ENCODE peak calls at places on chromosomes 12 and 14, in five cellular contexts. One of them, this sample, is unnamed.

GRCh38 chr12:28164644-28165313 is 25.5 kb upstream of the CCDC91 start:
- DNase-seq in DND-41: no peak
- DNase-seq in mucosa of descending colon: no peak
- DNase-seq in AG09309: no peak
- DNase-seq in body of pancreas: peak; percentile 59
- DNase-seq in this sample: no peak

GRCh38 chr12:2256453-2256852 is 203.7 kb downstream of the CACNA1C start:
- DNase-seq in body of pancreas: no peak
- DNase-seq in AG09309: peak; percentile 75
- DNase-seq in DND-41: no peak
- DNase-seq in mucosa of descending colon: no peak
- DNase-seq in this sample: no peak

GRCh38 chr12:91367234-91367849 is 184.7 kb upstream of the DCN start:
- DNase-seq in body of pancreas: no peak
- DNase-seq in DND-41: no peak
- DNase-seq in mucosa of descending colon: no peak
- DNase-seq in AG09309: no peak
- DNase-seq in this sample: no peak

GRCh38 chr12:131091413-131091975 is 137.8 kb downstream of the ADGRD1 start:
- DNase-seq in DND-41: no peak
- DNase-seq in mucosa of descending colon: no peak
- DNase-seq in AG09309: no peak
- DNase-seq in body of pancreas: no peak
- DNase-seq in this sample: no peak

GRCh38 chr12:42704340-42704739 is 114.8 kb upstream of the PRICKLE1 start:
- DNase-seq in body of pancreas: no peak
- DNase-seq in mucosa of descending colon: no peak
- DNase-seq in AG09309: peak; percentile 56
- DNase-seq in DND-41: no peak
- DNase-seq in this sample: no peak

GRCh38 chr12:109239179-109239578 is 69.9 kb downstream of the FOXN4 start:
- DNase-seq in mucosa of descending colon: no peak
- DNase-seq in body of pancreas: no peak
- DNase-seq in AG09309: no peak
- DNase-seq in DND-41: no peak
- DNase-seq in this sample: no peak

GRCh38 chr14:100398044-100398443 is 74.9 kb downstream of the SLC25A47 start:
- DNase-seq in AG09309: no peak
- DNase-seq in mucosa of descending colon: no peak
- DNase-seq in body of pancreas: no peak
- DNase-seq in DND-41: no peak
- DNase-seq in this sample: no peak

GRCh38 chr12:124045671-124046070 is 72.7 kb downstream of the ZNF664 start:
- DNase-seq in body of pancreas: no peak
- DNase-seq in AG09309: no peak
- DNase-seq in mucosa of descending colon: no peak
- DNase-seq in DND-41: no peak
- DNase-seq in this sample: no peak

GRCh38 chr12:28089363-28089762 is 100.9 kb upstream of the CCDC91 start:
- DNase-seq in mucosa of descending colon: no peak
- DNase-seq in AG09309: no peak
- DNase-seq in DND-41: no peak
- DNase-seq in body of pancreas: no peak
- DNase-seq in this sample: peak; percentile 12

GRCh38 chr12:53532524-53533445 is 25.5 kb upstream of the NPFF start:
- DNase-seq in AG09309: no peak
- DNase-seq in body of pancreas: no peak
- DNase-seq in DND-41: no peak
- DNase-seq in mucosa of descending colon: no peak
- DNase-seq in this sample: no peak

GRCh38 chr12:94689002-94689645 is 38.8 kb upstream of the TMCC3 start:
- DNase-seq in AG09309: no peak
- DNase-seq in DND-41: no peak
- DNase-seq in mucosa of descending colon: no peak
- DNase-seq in body of pancreas: no peak
- DNase-seq in this sample: no peak

GRCh38 chr12:31118347-31118830 is 44.7 kb downstream of the DDX11 start:
- DNase-seq in mucosa of descending colon: no peak
- DNase-seq in body of pancreas: no peak
- DNase-seq in AG09309: no peak
- DNase-seq in DND-41: no peak
- DNase-seq in this sample: no peak

GRCh38 chr12:10618338-10618987 is 5.1 kb upstream of the MAGOHB start:
- DNase-seq in AG09309: peak; percentile 58
- DNase-seq in body of pancreas: no peak
- DNase-seq in DND-41: no peak
- DNase-seq in mucosa of descending colon: no peak
- DNase-seq in this sample: no peak

GRCh38 chr14:86574026-86574777 is 1044.3 kb downstream of the FLRT2 start:
- DNase-seq in mucosa of descending colon: no peak
- DNase-seq in body of pancreas: no peak
- DNase-seq in AG09309: peak; percentile 20
- DNase-seq in DND-41: no peak
- DNase-seq in this sample: no peak

GRCh38 chr12:21647179-21647578 is 10.5 kb downstream of the LDHB start:
- DNase-seq in DND-41: no peak
- DNase-seq in mucosa of descending colon: no peak
- DNase-seq in AG09309: no peak
- DNase-seq in body of pancreas: no peak
- DNase-seq in this sample: no peak

GRCh38 chr14:21072102-21072501 is 2.0 kb downstream of the ARHGEF40 start:
- DNase-seq in mucosa of descending colon: no peak
- DNase-seq in DND-41: no peak
- DNase-seq in AG09309: no peak
- DNase-seq in body of pancreas: no peak
- DNase-seq in this sample: no peak

GRCh38 chr14:55188686-55189295 is 2.6 kb downstream of the DLGAP5 start:
- DNase-seq in AG09309: peak; percentile 13
- DNase-seq in mucosa of descending colon: no peak
- DNase-seq in DND-41: no peak
- DNase-seq in body of pancreas: no peak
- DNase-seq in this sample: no peak

GRCh38 chr14:102924632-102925588 is 2.4 kb downstream of the AMN start:
- DNase-seq in DND-41: no peak
- DNase-seq in AG09309: no peak
- DNase-seq in mucosa of descending colon: peak; percentile 48
- DNase-seq in body of pancreas: no peak
- DNase-seq in this sample: no peak

GRCh38 chr14:55097894-55098560 is 31.0 kb upstream of the LGALS3 start:
- DNase-seq in AG09309: no peak
- DNase-seq in body of pancreas: no peak
- DNase-seq in DND-41: no peak
- DNase-seq in mucosa of descending colon: no peak
- DNase-seq in this sample: no peak

GRCh38 chr14:56875104-56875675 is 64.9 kb upstream of the OTX2 start:
- DNase-seq in body of pancreas: no peak
- DNase-seq in DND-41: no peak
- DNase-seq in mucosa of descending colon: no peak
- DNase-seq in AG09309: no peak
- DNase-seq in this sample: no peak

GRCh38 chr14:103087343-103087835 is 3.4 kb downstream of the LBHD2 start:
- DNase-seq in AG09309: no peak
- DNase-seq in DND-41: no peak
- DNase-seq in mucosa of descending colon: peak; percentile 38
- DNase-seq in body of pancreas: no peak
- DNase-seq in this sample: no peak

GRCh38 chr12:12717586-12718381 is 616 bp downstream of the CDKN1B start:
- DNase-seq in mucosa of descending colon: peak; percentile 66
- DNase-seq in AG09309: no peak
- DNase-seq in body of pancreas: no peak
- DNase-seq in DND-41: peak; percentile 45
- DNase-seq in this sample: no peak

GRCh38 chr12:118120579-118121363 is 15.2 kb upstream of the PEBP1 start:
- DNase-seq in mucosa of descending colon: peak; percentile 71
- DNase-seq in body of pancreas: peak; percentile 82
- DNase-seq in DND-41: peak; percentile 69
- DNase-seq in AG09309: no peak
- DNase-seq in this sample: peak; percentile 43

GRCh38 chr12:129532707-129533499 is 370.9 kb downstream of the TMEM132D start:
- DNase-seq in DND-41: no peak
- DNase-seq in mucosa of descending colon: no peak
- DNase-seq in AG09309: no peak
- DNase-seq in body of pancreas: no peak
- DNase-seq in this sample: no peak

GRCh38 chr12:33267641-33268040 is 172.0 kb downstream of the SYT10 start:
- DNase-seq in DND-41: no peak
- DNase-seq in AG09309: no peak
- DNase-seq in body of pancreas: no peak
- DNase-seq in mucosa of descending colon: no peak
- DNase-seq in this sample: no peak

GRCh38 chr14:64639340-64639821 is 64.8 kb upstream of the PLEKHG3 start:
- DNase-seq in DND-41: no peak
- DNase-seq in body of pancreas: no peak
- DNase-seq in AG09309: no peak
- DNase-seq in mucosa of descending colon: no peak
- DNase-seq in this sample: no peak

DNA sequence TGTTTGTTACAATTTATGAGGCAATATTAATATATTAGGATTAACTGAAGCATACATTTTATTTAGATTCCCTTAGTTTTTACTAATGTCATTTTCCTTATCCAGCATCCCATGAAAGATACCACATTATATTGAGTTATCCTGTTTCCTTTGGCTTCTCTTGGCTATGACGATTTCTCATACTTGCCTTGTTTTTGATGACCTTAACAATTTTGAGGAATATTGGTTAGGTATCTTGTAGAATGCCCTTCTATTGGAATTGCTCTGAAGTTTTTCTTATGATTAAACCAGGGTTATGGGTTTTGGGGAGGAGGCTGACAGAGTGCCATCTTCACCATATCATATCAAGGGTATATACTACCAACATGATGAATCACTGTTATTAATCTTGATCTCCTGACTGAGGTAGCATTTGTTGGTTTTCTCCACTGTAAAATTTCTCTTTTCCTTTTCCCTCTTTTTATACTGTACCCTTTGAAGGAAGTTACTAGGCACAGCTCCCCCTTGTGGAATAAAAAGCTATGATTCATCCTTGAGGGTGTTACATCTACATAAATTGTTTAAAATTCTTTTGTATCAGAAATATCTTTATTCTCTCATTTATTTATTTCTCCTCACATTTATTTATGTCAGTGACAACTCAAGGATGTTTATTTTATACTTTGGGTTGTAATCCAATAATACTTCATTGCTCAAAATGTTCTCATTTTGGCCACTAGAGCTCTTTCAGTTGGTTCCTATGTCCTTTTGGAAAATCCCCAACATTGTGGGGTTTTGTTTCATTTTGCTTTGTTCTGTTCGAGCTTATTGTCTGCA is 239.0 kb downstream of the SLC16A7 start:
- DNase-seq in mucosa of descending colon: no peak
- DNase-seq in DND-41: no peak
- DNase-seq in AG09309: no peak
- DNase-seq in body of pancreas: no peak
- DNase-seq in this sample: no peak
- TF ChIP-seq CTCF in mucosa of descending colon: peak; percentile 13
- TF ChIP-seq CTCF in DND-41: peak; percentile 63
- TF ChIP-seq CTCF in AG09309: peak; percentile 45
- TF ChIP-seq CTCF in body of pancreas: peak; percentile 54
- TF ChIP-seq CTCF in this sample: peak; percentile 30

GRCh38 chr12:104292872-104293794 is 10.4 kb upstream of the EID3 start:
- DNase-seq in mucosa of descending colon: no peak
- DNase-seq in body of pancreas: no peak
- DNase-seq in DND-41: no peak
- DNase-seq in AG09309: no peak
- DNase-seq in this sample: no peak
- H3K4me3 ChIP-seq in mucosa of descending colon: no peak overlapping the region
- H3K4me3 ChIP-seq in body of pancreas: no peak overlapping the region
- H3K4me3 ChIP-seq in DND-41: no peak overlapping the region
- H3K4me3 ChIP-seq in AG09309: peak overlapping the region; percentile 26
- H3K4me3 ChIP-seq in this sample: no peak overlapping the region

DNA sequence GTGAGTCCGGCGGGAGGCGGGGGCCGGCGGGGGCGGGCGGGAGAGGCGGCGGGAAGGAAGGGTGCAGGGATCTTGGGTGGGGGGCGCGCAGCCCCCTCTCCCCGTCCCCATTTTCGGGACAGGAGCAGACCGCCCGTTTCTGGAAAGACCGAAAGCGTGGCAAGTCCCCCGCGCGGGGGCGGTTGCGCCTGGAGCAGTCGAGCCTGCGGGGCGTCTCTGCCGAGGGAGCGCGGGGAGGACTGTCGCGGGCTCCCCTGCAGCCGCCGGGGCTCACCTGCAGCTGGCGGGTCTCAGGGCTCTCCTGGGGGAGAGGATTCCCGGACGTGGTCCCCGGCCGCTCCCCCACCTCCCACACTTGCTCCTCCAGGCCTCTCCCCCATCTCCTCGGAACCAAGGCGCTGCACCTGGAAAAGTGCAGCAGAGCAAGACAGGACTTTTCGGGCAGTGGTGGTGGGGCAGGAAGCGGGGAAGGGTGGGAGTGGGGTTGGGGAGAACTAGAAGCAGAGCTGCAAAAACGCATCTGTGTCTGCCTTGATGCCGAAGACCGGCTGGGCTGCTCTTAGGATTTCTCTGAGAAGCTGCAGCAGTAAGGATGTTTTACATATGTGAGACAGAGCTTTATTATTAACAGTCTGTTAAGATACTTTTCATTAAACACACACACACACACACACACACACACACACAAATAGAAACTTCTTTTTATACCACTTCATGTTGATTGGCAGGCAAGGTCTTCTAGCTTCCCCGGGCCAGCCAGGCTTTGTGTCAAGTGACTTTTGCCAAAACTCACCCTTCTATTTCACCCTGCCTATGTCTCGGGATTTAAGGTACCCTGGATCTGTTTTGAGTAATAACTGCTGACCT is 680 bp downstream of the C12orf75 start:
- DNase-seq in AG09309: no peak
- DNase-seq in body of pancreas: peak; percentile 27
- DNase-seq in DND-41: peak; percentile 77
- DNase-seq in mucosa of descending colon: peak; percentile 66
- DNase-seq in this sample: no peak
- TF ChIP-seq CTCF in AG09309: no peak
- TF ChIP-seq CTCF in body of pancreas: no peak
- TF ChIP-seq CTCF in DND-41: peak; percentile 20
- TF ChIP-seq CTCF in mucosa of descending colon: no peak
- TF ChIP-seq CTCF in this sample: no peak

DNA sequence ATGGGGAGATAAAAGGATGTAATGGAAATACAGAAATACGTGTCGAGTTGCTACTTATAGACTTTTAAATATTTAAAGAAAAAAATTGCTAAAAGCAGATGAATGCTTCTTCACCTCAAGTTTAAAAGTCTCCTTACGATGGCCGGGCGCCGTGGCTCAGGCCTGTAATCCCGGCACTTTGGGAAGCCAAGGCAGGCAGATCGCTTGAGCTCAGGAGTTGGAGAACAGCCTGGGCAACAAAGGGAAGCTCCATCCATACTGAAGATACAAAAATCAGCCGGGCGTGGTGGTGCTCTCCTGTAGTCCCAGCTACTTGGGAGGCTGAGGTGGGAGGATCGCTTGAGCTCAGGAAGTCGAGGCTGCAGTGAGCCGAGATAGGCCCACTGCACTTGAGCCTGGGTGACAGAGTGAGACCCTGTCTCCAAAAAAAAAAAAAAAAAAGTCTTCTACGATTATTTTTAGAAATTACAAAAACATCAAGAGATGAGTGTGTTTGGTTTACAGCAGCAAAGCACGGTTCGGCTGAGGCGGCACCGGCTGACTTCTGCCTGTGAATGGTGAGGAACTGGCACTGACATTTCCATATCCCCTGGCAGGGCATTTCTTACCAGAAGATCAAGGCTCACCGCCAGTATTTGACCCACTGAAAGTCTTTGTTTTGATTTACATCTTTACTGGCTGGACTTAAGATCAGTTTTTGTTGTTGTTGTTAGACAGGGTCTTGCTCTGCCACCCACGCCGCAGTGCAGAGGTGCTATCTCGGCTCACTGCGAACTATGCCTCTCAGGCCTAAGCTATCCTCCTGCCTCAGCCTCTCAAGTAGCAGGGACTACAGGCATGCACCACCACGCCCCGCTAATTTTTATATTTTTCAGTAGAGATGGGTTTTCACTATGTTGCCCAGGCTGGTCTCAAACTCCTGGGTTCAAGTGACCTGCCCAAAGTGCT is 3.9 kb upstream of the MTA1 start:
- DNase-seq in mucosa of descending colon: no peak
- DNase-seq in body of pancreas: no peak
- DNase-seq in DND-41: no peak
- DNase-seq in AG09309: no peak
- DNase-seq in this sample: no peak
- H3K4me3 ChIP-seq in mucosa of descending colon: no peak overlapping the region
- H3K4me3 ChIP-seq in body of pancreas: no peak overlapping the region
- H3K4me3 ChIP-seq in DND-41: peak overlapping the region; percentile 31
- H3K4me3 ChIP-seq in AG09309: no peak overlapping the region
- H3K4me3 ChIP-seq in this sample: peak overlapping the region; percentile 32

This sample was measured in HFF-Myc.